ENCODE peak calls at places on chromosome 10, in four cellular contexts. F, N, X and O are unnamed samples.

GRCh38 chr10:65143723-65144122 is 1622.5 kb downstream of the REEP3 start:
- DNase-seq in F (no peak), N (no peak), X (no peak), O (no peak)

GRCh38 chr10:113138937-113139585 is 189.0 kb downstream of the TCF7L2 start:
- DNase-seq in F (no peak), N (no peak), X (no peak), O (no peak)

GRCh38 chr10:128022216-128023196 is 103.7 kb downstream of the MKI67 start:
- DNase-seq in F (no peak), N (no peak), X (no peak), O (no peak)

GRCh38 chr10:118092209-118092608 is 45.5 kb upstream of the RAB11FIP2 start:
- DNase-seq in F (no peak), N (no peak), X (no peak), O (no peak)

GRCh38 chr10:128848807-128849206 is 618.2 kb upstream of the MGMT start:
- DNase-seq in F (no peak), N (no peak), X (no peak), O (no peak)

GRCh38 chr10:99450156-99450555 is 19.7 kb upstream of the GOT1 start:
- DNase-seq in F (no peak), N (no peak), X (no peak), O (no peak)

GRCh38 chr10:129397198-129397974 is 69.7 kb upstream of the MGMT start:
- DNase-seq in F (no peak), N (no peak), X (no peak), O (no peak)

GRCh38 chr10:26588611-26589010 is 108.9 kb upstream of the PDSS1 start:
- DNase-seq in F (no peak), N (no peak), X (no peak), O (no peak)

GRCh38 chr10:28587270-28587969 is 54.5 kb downstream of the WAC start:
- DNase-seq in F (no peak), N (no peak), X (no peak), O (no peak)

GRCh38 chr10:63068246-63068645 is 64.9 kb upstream of the NRBF2 start:
- DNase-seq in F (no peak), N (no peak), X (no peak), O (no peak)

GRCh38 chr10:63066606-63067005 is 66.5 kb upstream of the NRBF2 start:
- DNase-seq in F (no peak), N (no peak), X (no peak), O (no peak)

GRCh38 chr10:63069318-63069717 is 63.8 kb upstream of the NRBF2 start:
- DNase-seq in F (no peak), N (no peak), X (no peak), O (no peak)

GRCh38 chr10:63064706-63065105 is 68.4 kb upstream of the NRBF2 start:
- DNase-seq in F (no peak), N (no peak), X (no peak), O (no peak)
- TF ChIP-seq ATF2 in F (no peak), N (no peak), X (no peak), O (no peak)

GRCh38 chr10:34962866-34963265 is 127.3 kb downstream of the CUL2 start:
- DNase-seq in F (no peak), N (no peak), X (no peak), O (no peak)

GRCh38 chr10:34959321-34959720 is 130.8 kb downstream of the CUL2 start:
- DNase-seq in F (no peak), N (no peak), X (peak), O (no peak)

GRCh38 chr10:34959786-34960185 is 130.4 kb downstream of the CUL2 start:
- DNase-seq in F (no peak), N (no peak), X (no peak), O (no peak)

GRCh38 chr10:34964166-34964800 is 125.9 kb downstream of the CUL2 start:
- DNase-seq in F (no peak), N (no peak), X (no peak), O (no peak)

DNA sequence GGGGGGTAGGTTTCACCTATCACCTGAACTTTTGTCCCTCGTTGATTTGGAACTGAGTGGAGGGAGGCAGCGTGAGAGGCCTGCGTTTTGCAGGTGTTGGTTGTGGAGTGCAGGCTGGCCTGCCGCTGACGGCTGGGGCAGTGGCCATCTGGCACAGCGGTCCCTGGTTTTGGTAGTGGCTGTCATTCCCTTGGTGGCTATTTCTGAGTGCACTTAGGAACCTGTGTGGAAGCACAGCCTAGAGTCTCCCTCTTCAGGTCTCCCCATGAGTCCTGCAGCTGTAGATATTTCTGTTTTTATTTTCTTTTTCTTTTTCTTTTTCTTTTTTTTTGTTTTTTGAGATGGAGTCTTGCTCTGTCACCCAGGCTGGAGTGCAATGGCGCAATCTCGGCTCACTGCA is 129.2 kb downstream of the CUL2 start:
- DNase-seq in F (no peak), N (no peak), X (no peak), O (no peak)
- TF ChIP-seq CBFB in F (no peak), N (no peak), X (no peak), O (no peak)

GRCh38 chr10:31479752-31480151 is 160.7 kb downstream of the ZEB1 start:
- DNase-seq in F (no peak), N (no peak), X (no peak), O (no peak)

GRCh38 chr10:31483546-31483945 is 164.5 kb downstream of the ZEB1 start:
- DNase-seq in F (no peak), N (no peak), X (no peak), O (no peak)

GRCh38 chr10:31484407-31485135 is 165.6 kb downstream of the ZEB1 start:
- DNase-seq in F (no peak), N (no peak), X (no peak), O (no peak)
- TF ChIP-seq ATF2 in F (no peak), N (no peak), X (no peak), O (no peak)

DNA sequence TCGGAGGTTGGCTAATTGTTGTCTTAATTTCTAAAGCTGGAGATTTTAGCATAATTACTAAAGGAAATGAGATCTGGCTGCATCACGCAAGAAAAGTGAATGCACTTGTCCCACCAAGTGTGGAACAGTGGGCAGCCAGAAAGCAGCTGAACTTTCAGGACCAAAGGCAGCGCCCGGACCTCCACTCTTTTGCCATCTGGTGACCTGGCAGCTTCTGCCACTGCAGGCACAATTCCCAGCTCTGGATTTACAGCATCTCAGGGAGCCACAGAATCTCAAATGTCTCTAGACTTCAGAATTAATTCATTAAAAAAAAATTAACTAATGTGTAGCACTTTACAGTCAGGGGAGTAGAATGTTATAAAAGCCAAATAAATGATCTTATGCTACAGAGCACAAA is 14.7 kb upstream of the OGDHL start:
- DNase-seq in F (no peak), N (no peak), X (no peak), O (no peak)
- TF ChIP-seq CBFB in F (no peak), N (no peak), X (no peak), O (no peak)

GRCh38 chr10:110483633-110484032 is 14.1 kb upstream of the DUSP5 start:
- DNase-seq in F (peak), N (no peak), X (no peak), O (no peak)
- TF ChIP-seq ATF2 in F (no peak), N (no peak), X (no peak), O (no peak)

GRCh38 chr10:4129866-4130455 is 345.0 kb upstream of the KLF6 start:
- DNase-seq in F (no peak), N (no peak), X (no peak), O (no peak)
- TF ChIP-seq CBFB in F (no peak), N (no peak), X (no peak), O (no peak)

GRCh38 chr10:114478281-114478680 is 74.0 kb upstream of the AFAP1L2 start:
- DNase-seq in F (no peak), N (no peak), X (no peak), O (no peak)

GRCh38 chr10:114481055-114481454 is 76.8 kb upstream of the AFAP1L2 start:
- DNase-seq in F (no peak), N (no peak), X (no peak), O (no peak)

GRCh38 chr10:114479836-114480235 is 75.5 kb upstream of the AFAP1L2 start:
- DNase-seq in F (no peak), N (no peak), X (no peak), O (no peak)

GRCh38 chr10:114477285-114477684 is 73.0 kb upstream of the AFAP1L2 start:
- DNase-seq in F (no peak), N (no peak), X (peak), O (no peak)

GRCh38 chr10:114479307-114479706 is 75.0 kb upstream of the AFAP1L2 start:
- DNase-seq in F (no peak), N (no peak), X (peak), O (no peak)
- TF ChIP-seq ATF2 in F (no peak), N (no peak), X (no peak), O (no peak)

GRCh38 chr10:21807162-21807561 is 196.4 kb downstream of the DNAJC1 start:
- DNase-seq in F (peak), N (no peak), X (no peak), O (peak)
- TF ChIP-seq CBFB in F (no peak), N (no peak), X (no peak), O (no peak)

GRCh38 chr10:77289790-77290189 is 347.8 kb downstream of the KCNMA1 start:
- DNase-seq in F (no peak), N (no peak), X (no peak), O (no peak)

GRCh38 chr10:77293785-77294184 is 343.8 kb downstream of the KCNMA1 start:
- DNase-seq in F (no peak), N (no peak), X (no peak), O (no peak)

GRCh38 chr10:77290528-77291155 is 347.0 kb downstream of the KCNMA1 start:
- DNase-seq in F (no peak), N (no peak), X (no peak), O (no peak)

GRCh38 chr10:77289027-77289501 is 348.5 kb downstream of the KCNMA1 start:
- DNase-seq in F (no peak), N (no peak), X (no peak), O (peak)

GRCh38 chr10:77291596-77292505 is 345.8 kb downstream of the KCNMA1 start:
- DNase-seq in F (no peak), N (no peak), X (no peak), O (no peak)
- TF ChIP-seq ATF2 in F (no peak), N (no peak), X (no peak), O (no peak)

GRCh38 chr10:78605800-78606350 is 462.9 kb upstream of the ZMIZ1 start:
- DNase-seq in F (no peak), N (no peak), X (peak), O (no peak)
- TF ChIP-seq CBFB in F (no peak), N (no peak), X (no peak), O (no peak)